ENCODE peak calls at places on chromosome 15, in four cellular contexts. D is GM12878, E is K562, C is HepG2. M is an unnamed sample.

GRCh38 chr15:77580991-77581682 is 51.6 kb downstream of the LINGO1 start:
- DNase-seq in D (no peak), E (no peak), C (no peak), M (no peak)

GRCh38 chr15:80985976-80986375 is 3.6 kb downstream of the MESD start:
- DNase-seq in D (no peak), E (no peak), C (no peak), M (no peak)

GRCh38 chr15:73751896-73752816 is 995 bp downstream of the INSYN1 start:
- DNase-seq in D (no peak), E (no peak), C (no peak), M (peak)

GRCh38 chr15:100764778-100765457 is 114.7 kb upstream of the ALDH1A3 start:
- DNase-seq in D (no peak), E (no peak), C (no peak), M (no peak)

GRCh38 chr15:69417581-69417980 is 3.4 kb downstream of the KIF23 start:
- DNase-seq in D (no peak), E (no peak), C (no peak), M (no peak)

GRCh38 chr15:68809517-68809916 is 11.2 kb downstream of the ANP32A start:
- DNase-seq in D (no peak), E (no peak), C (no peak), M (no peak)

GRCh38 chr15:38699633-38700230 is 135.1 kb upstream of the RASGRP1 start:
- DNase-seq in D (no peak), E (peak), C (peak), M (peak)

GRCh38 chr15:57306305-57306943 is 69.9 kb upstream of the CGNL1 start:
- DNase-seq in D (no peak), E (peak), C (peak), M (peak)

GRCh38 chr15:57031605-57032004 is 113.2 kb downstream of the TCF12 start:
- DNase-seq in D (no peak), E (peak), C (no peak), M (peak)

GRCh38 chr15:52118969-52119749 is 6.6 kb upstream of the BCL2L10 start:
- DNase-seq in D (no peak), E (no peak), C (no peak), M (no peak)

GRCh38 chr15:33242165-33242564 is 47.7 kb upstream of the FMN1 start:
- DNase-seq in D (no peak), E (no peak), C (peak), M (no peak)

DNA sequence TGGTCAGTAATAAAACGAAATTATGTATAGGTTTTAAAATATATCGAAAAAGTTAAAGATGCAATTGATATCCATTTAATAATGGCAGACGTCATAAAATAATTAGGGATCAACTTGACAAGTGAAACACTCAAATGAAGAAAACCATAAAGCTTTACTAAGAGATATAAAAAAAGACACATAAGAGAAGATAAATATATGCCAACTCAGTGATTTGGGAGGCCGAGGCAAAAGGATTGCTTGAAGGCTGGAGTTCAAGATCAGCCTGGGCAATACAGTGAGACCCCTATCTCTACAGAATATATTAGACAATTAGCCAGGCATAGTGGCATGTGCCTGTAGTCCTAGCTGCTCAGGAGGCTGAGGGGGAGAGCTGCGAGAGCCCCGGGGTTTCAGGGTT is 190.5 kb downstream of the SV2B start:
- DNase-seq in D (no peak), E (no peak), C (no peak), M (no peak)
- TF ChIP-seq BHLHE40 in D (no peak), E (no peak), C (no peak), M (no peak)

GRCh38 chr15:72155021-72155621 is 36.9 kb downstream of the SENP8 start:
- DNase-seq in D (no peak), E (no peak), C (no peak), M (no peak)
- TF ChIP-seq FOXK2 in D (no peak), E (no peak), C (no peak), M (no peak)

GRCh38 chr15:94196536-94196935 is 34.8 kb upstream of the MCTP2 start:
- DNase-seq in D (no peak), E (no peak), C (no peak), M (no peak)
- TF ChIP-seq BHLHE40 in D (no peak), E (no peak), C (no peak), M (no peak)

DNA sequence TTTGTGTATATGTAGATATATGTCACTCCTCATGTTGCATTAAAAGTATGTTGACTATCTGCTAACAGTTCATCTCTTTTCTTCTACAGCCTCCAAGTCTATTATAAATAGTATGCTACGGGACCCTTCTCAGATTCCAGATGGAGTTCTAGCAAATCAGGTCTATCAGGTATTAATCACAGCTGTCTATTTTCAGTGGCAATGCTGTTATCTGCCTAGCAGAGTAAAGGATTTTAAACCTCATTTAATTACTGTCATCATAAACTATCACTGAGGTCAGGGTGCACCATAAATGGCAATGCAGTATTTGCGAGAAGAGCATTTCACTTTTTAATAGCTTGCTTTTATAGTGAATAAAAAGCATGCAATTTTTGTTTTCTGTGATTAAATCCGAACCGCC is 112.2 kb downstream of the CDIN1 start:
- DNase-seq in D (no peak), E (no peak), C (no peak), M (no peak)
- TF ChIP-seq FOXK2 in D (no peak), E (no peak), C (no peak), M (no peak)

DNA sequence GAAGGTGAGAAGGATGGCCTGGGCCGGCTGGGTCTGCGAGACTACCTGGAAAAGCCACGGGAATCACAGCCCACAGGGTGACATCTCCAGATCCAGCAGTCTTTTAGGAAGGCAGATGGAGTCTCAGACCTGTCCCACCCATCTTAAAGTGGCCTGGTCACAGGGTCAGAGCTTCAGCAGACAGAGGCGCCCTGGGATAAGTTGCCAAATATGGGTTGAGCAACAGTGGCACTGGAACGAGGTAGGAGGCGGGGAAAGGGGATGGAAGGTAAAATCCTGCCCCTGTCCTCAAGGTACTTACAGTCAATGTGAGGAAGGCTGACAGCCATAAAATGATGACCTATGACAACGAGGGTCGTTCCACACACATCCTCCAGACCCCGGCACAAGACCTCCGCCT is 80.7 kb downstream of the LIPC start:
- DNase-seq in D (no peak), E (no peak), C (no peak), M (no peak)
- TF ChIP-seq BHLHE40 in D (no peak), E (no peak), C (no peak), M (no peak)

GRCh38 chr15:85412956-85413854 is 32.8 kb downstream of the AKAP13 start:
- DNase-seq in D (peak), E (no peak), C (peak), M (peak)
- TF ChIP-seq FOXK2 in D (no peak), E (no peak), C (no peak), M (no peak)

GRCh38 chr15:91224750-91225380 is 124.8 kb downstream of the SV2B start:
- DNase-seq in D (peak), E (peak), C (peak), M (peak)
- TF ChIP-seq BHLHE40 in D (no peak), E (no peak), C (no peak), M (no peak)